ENCODE peak calls at places on chromosomes 4 and X, in seven cellular contexts. Y is cardiac muscle cell, T is NCI-H1694 treated with DMSO at 0.1 percent for 48 hours, X is COR-L47, E is BJ, J is LoVo, M is renal cortical epithelial cell. S is an unnamed sample.

GRCh38 chrX:24464498-24464835 is 619 bp upstream of the PDK3 start:
- DNase-seq in E (no peak), J (no peak), X (no peak), T (no peak), M (no peak), Y (no peak), S (no peak)

GRCh38 chrX:110745288-110745687 is 50.3 kb downstream of the CHRDL1 start:
- DNase-seq in T (no peak), Y (no peak), X (no peak), J (no peak), M (no peak), E (no peak), S (peak)

GRCh38 chrX:67426946-67427345 is 116.9 kb upstream of the AR start:
- DNase-seq in E (no peak), J (no peak), Y (no peak), X (no peak), T (no peak), M (no peak), S (no peak)

GRCh38 chr4:169774466-169775445 is 17.0 kb upstream of the HPF1 start:
- DNase-seq in E (no peak), X (no peak), J (no peak), M (no peak), Y (peak), T (no peak), S (no peak)

GRCh38 chrX:41561045-41561444 is 113.9 kb downstream of the NYX start:
- DNase-seq in M (peak), J (no peak), Y (no peak), T (no peak), X (no peak), E (peak), S (no peak)

GRCh38 chrX:103398321-103398937 is 22.1 kb downstream of the BEX3 start:
- DNase-seq in X (no peak), Y (no peak), M (peak), T (no peak), J (no peak), E (peak), S (no peak)

GRCh38 chrX:13005671-13006473 is 31.0 kb downstream of the TMSB4X start:
- DNase-seq in J (no peak), Y (no peak), E (no peak), T (no peak), X (no peak), M (no peak), S (peak)

GRCh38 chrX:109902665-109903064 is 100.2 kb upstream of the TMEM164 start:
- DNase-seq in Y (no peak), X (no peak), M (peak), T (no peak), E (no peak), J (no peak), S (no peak)

GRCh38 chr4:150181536-150181935 is 103.3 kb downstream of the DCLK2 start:
- DNase-seq in T (no peak), Y (no peak), E (no peak), M (no peak), J (no peak), X (peak), S (peak)

GRCh38 chr4:7777871-7778523 is 161.7 kb downstream of the AFAP1 start:
- DNase-seq in T (no peak), X (no peak), E (no peak), J (no peak), M (no peak), Y (no peak), S (no peak)

GRCh38 chr4:110950721-110951120 is 327.8 kb upstream of the PITX2 start:
- DNase-seq in M (no peak), T (no peak), X (no peak), J (no peak), E (no peak), Y (no peak), S (no peak)

GRCh38 chr4:23441670-23442069 is 448.2 kb downstream of the PPARGC1A start:
- DNase-seq in T (no peak), X (no peak), Y (no peak), E (no peak), J (no peak), M (no peak), S (no peak)

GRCh38 chr4:119046263-119046662 is 89.4 kb upstream of the MYOZ2 start:
- DNase-seq in Y (peak), M (no peak), X (no peak), J (no peak), T (no peak), E (no peak), S (no peak)

GRCh38 chrX:18534949-18535348 is 109.5 kb downstream of the CDKL5 start:
- DNase-seq in M (peak), E (no peak), J (no peak), Y (no peak), T (no peak), X (no peak), S (no peak)

GRCh38 chrX:36434521-36434920 is 515.0 kb downstream of the CFAP47 start:
- DNase-seq in M (no peak), E (no peak), Y (no peak), X (peak), J (no peak), T (no peak), S (no peak)

GRCh38 chr4:156889616-156890594 is 81.7 kb downstream of the PDGFC start:
- DNase-seq in Y (no peak), E (peak), M (peak), X (no peak), T (no peak), J (no peak), S (no peak)

GRCh38 chr4:107592518-107592917 is 127.5 kb downstream of the PAPSS1 start:
- DNase-seq in M (no peak), X (no peak), Y (no peak), J (no peak), E (no peak), T (no peak), S (no peak)

GRCh38 chrX:123860506-123860840 is 620 bp downstream of the XIAP start:
- DNase-seq in X (no peak), Y (no peak), E (no peak), M (peak), T (peak), J (peak), S (peak)

S was measured in NCI-H1105 treated with DMSO at 0.1 percent for 48 hours.